ENCODE peak calls at places on chromosomes 5 and 9, in four cellular contexts. One of them, this sample, is unnamed.

GRCh38 chr5:91114658-91115057 is 268.5 kb downstream of the ARRDC3 start:
- DNase-seq in adrenal gland: no peak
- DNase-seq in Peyer's patch: no peak
- DNase-seq in endodermal cell: no peak
- DNase-seq in this sample: no peak

GRCh38 chr5:124460000-124460399 is 286.4 kb downstream of the ZNF608 start:
- DNase-seq in adrenal gland: no peak
- DNase-seq in Peyer's patch: no peak
- DNase-seq in endodermal cell: no peak
- DNase-seq in this sample: no peak

GRCh38 chr9:21174671-21175070 is 8.2 kb upstream of the IFNA21 start:
- DNase-seq in Peyer's patch: no peak
- DNase-seq in endodermal cell: no peak
- DNase-seq in adrenal gland: no peak
- DNase-seq in this sample: no peak

GRCh38 chr5:75668988-75669760 is 48.1 kb downstream of the POC5 start:
- DNase-seq in endodermal cell: no peak
- DNase-seq in adrenal gland: peak; percentile 83
- DNase-seq in Peyer's patch: peak; percentile 58
- DNase-seq in this sample: no peak

GRCh38 chr5:180343110-180343845 is 9.9 kb downstream of the GFPT2 start:
- DNase-seq in adrenal gland: no peak
- DNase-seq in Peyer's patch: no peak
- DNase-seq in endodermal cell: peak; percentile 78
- DNase-seq in this sample: no peak

GRCh38 chr5:73230264-73231244 is 57.6 kb downstream of the TMEM174 start:
- DNase-seq in endodermal cell: peak; percentile 81
- DNase-seq in adrenal gland: no peak
- DNase-seq in Peyer's patch: no peak
- DNase-seq in this sample: no peak

GRCh38 chr5:149464796-149465489 is 85.9 kb upstream of the IL17B start:
- DNase-seq in endodermal cell: no peak
- DNase-seq in Peyer's patch: peak; percentile 76
- DNase-seq in adrenal gland: peak; percentile 77
- DNase-seq in this sample: no peak

GRCh38 chr5:95621839-95622629 is 2.1 kb downstream of the GPR150 start:
- DNase-seq in Peyer's patch: no peak
- DNase-seq in adrenal gland: no peak
- DNase-seq in endodermal cell: no peak
- DNase-seq in this sample: no peak

GRCh38 chr5:107269256-107269655 is 401.5 kb downstream of the EFNA5 start:
- DNase-seq in adrenal gland: no peak
- DNase-seq in Peyer's patch: no peak
- DNase-seq in endodermal cell: peak; percentile 56
- DNase-seq in this sample: no peak

GRCh38 chr5:118545050-118545449 is 443.3 kb downstream of the DTWD2 start:
- DNase-seq in endodermal cell: no peak
- DNase-seq in Peyer's patch: no peak
- DNase-seq in adrenal gland: no peak
- DNase-seq in this sample: peak; percentile 56

GRCh38 chr9:105066265-105066865 is 138.4 kb upstream of the ABCA1 start:
- DNase-seq in Peyer's patch: no peak
- DNase-seq in adrenal gland: no peak
- DNase-seq in endodermal cell: no peak
- DNase-seq in this sample: no peak

GRCh38 chr5:62956597-62956996 is 378.0 kb downstream of the LRRC70 start:
- DNase-seq in adrenal gland: no peak
- DNase-seq in Peyer's patch: no peak
- DNase-seq in endodermal cell: no peak
- DNase-seq in this sample: no peak

GRCh38 chr9:79883073-79883645 is 311.4 kb downstream of the TLE4 start:
- DNase-seq in Peyer's patch: no peak
- DNase-seq in adrenal gland: no peak
- DNase-seq in endodermal cell: no peak
- DNase-seq in this sample: no peak

GRCh38 chr5:142151436-142152382 is 43.1 kb downstream of the NDFIP1 start:
- DNase-seq in adrenal gland: peak; percentile 49
- DNase-seq in Peyer's patch: no peak
- DNase-seq in endodermal cell: peak; percentile 72
- DNase-seq in this sample: peak; percentile 56

GRCh38 chr5:159522841-159523240 is 192.6 kb upstream of the IL12B start:
- DNase-seq in Peyer's patch: no peak
- DNase-seq in adrenal gland: no peak
- DNase-seq in endodermal cell: no peak
- DNase-seq in this sample: no peak

GRCh38 chr5:167602077-167602476 is 689.4 kb upstream of the WWC1 start:
- DNase-seq in Peyer's patch: no peak
- DNase-seq in adrenal gland: no peak
- DNase-seq in endodermal cell: no peak
- DNase-seq in this sample: no peak

GRCh38 chr9:70362952-70363351 is 51.5 kb downstream of the KLF9 start:
- DNase-seq in endodermal cell: no peak
- DNase-seq in adrenal gland: peak; percentile 75
- DNase-seq in Peyer's patch: no peak
- DNase-seq in this sample: no peak

GRCh38 chr5:78795757-78796156 is 147.2 kb upstream of the LHFPL2 start:
- DNase-seq in Peyer's patch: no peak
- DNase-seq in adrenal gland: no peak
- DNase-seq in endodermal cell: no peak
- DNase-seq in this sample: no peak

GRCh38 chr5:167816354-167816753 is 475.1 kb upstream of the WWC1 start:
- DNase-seq in adrenal gland: peak; percentile 17
- DNase-seq in Peyer's patch: no peak
- DNase-seq in endodermal cell: no peak
- DNase-seq in this sample: no peak

GRCh38 chr5:127001621-127002296 is 28.6 kb downstream of the MARCHF3 start:
- DNase-seq in Peyer's patch: no peak
- DNase-seq in adrenal gland: peak; percentile 46
- DNase-seq in endodermal cell: no peak
- DNase-seq in this sample: no peak

GRCh38 chr5:10556331-10556807 is 7.5 kb upstream of the ANKRD33B start:
- DNase-seq in Peyer's patch: no peak
- DNase-seq in adrenal gland: no peak
- DNase-seq in endodermal cell: peak; percentile 72
- DNase-seq in this sample: no peak

GRCh38 chr9:37676411-37676830 is 25.7 kb downstream of the FRMPD1 start:
- DNase-seq in Peyer's patch: no peak
- DNase-seq in endodermal cell: no peak
- DNase-seq in adrenal gland: no peak
- DNase-seq in this sample: peak; percentile 56

GRCh38 chr5:152560508-152561137 is 155.5 kb upstream of the NMUR2 start:
- DNase-seq in Peyer's patch: peak; percentile 50
- DNase-seq in adrenal gland: peak; percentile 60
- DNase-seq in endodermal cell: peak; percentile 91
- DNase-seq in this sample: peak; percentile 83

GRCh38 chr5:67350600-67351315 is 154.2 kb upstream of the CD180 start:
- DNase-seq in Peyer's patch: no peak
- DNase-seq in adrenal gland: no peak
- DNase-seq in endodermal cell: no peak
- DNase-seq in this sample: no peak

GRCh38 chr5:6729400-6730310 is 16.4 kb downstream of the TENT4A start:
- DNase-seq in Peyer's patch: peak; percentile 61
- DNase-seq in endodermal cell: no peak
- DNase-seq in adrenal gland: peak; percentile 42
- DNase-seq in this sample: peak; percentile 42

GRCh38 chr9:111186021-111186420 is 144.0 kb downstream of the OR2K2 start:
- DNase-seq in endodermal cell: no peak
- DNase-seq in adrenal gland: no peak
- DNase-seq in Peyer's patch: no peak
- DNase-seq in this sample: no peak

GRCh38 chr9:15873573-15874177 is 320.8 kb downstream of the CCDC171 start:
- DNase-seq in adrenal gland: no peak
- DNase-seq in endodermal cell: no peak
- DNase-seq in Peyer's patch: no peak
- DNase-seq in this sample: no peak

GRCh38 chr5:139131062-139131856 is 66.9 kb downstream of the SIL1 start:
- DNase-seq in adrenal gland: peak; percentile 83
- DNase-seq in endodermal cell: peak; percentile 72
- DNase-seq in Peyer's patch: no peak
- DNase-seq in this sample: no peak

GRCh38 chr5:19172926-19173425 is 815.0 kb downstream of the CDH18 start:
- DNase-seq in adrenal gland: peak; percentile 50
- DNase-seq in endodermal cell: no peak
- DNase-seq in Peyer's patch: no peak
- DNase-seq in this sample: no peak

GRCh38 chr5:53170748-53171349 is 61.3 kb upstream of the MOCS2 start:
- DNase-seq in adrenal gland: no peak
- DNase-seq in endodermal cell: peak; percentile 55
- DNase-seq in Peyer's patch: no peak
- DNase-seq in this sample: no peak

GRCh38 chr5:175718401-175719108 is 60.7 kb downstream of the HRH2 start:
- DNase-seq in adrenal gland: peak; percentile 38
- DNase-seq in Peyer's patch: peak; percentile 68
- DNase-seq in endodermal cell: peak; percentile 79
- DNase-seq in this sample: peak; percentile 53

GRCh38 chr5:96146675-96147074 is 185.0 kb upstream of the ELL2 start:
- DNase-seq in Peyer's patch: no peak
- DNase-seq in adrenal gland: no peak
- DNase-seq in endodermal cell: no peak
- DNase-seq in this sample: no peak

GRCh38 chr9:2524601-2525000 is 97.0 kb upstream of the VLDLR start:
- DNase-seq in Peyer's patch: no peak
- DNase-seq in adrenal gland: no peak
- DNase-seq in endodermal cell: no peak
- DNase-seq in this sample: no peak

GRCh38 chr9:33813712-33814641 is 3.0 kb upstream of the UBE2R2 start:
- DNase-seq in endodermal cell: no peak
- DNase-seq in adrenal gland: no peak
- DNase-seq in Peyer's patch: peak; percentile 61
- DNase-seq in this sample: no peak

GRCh38 chr5:125295405-125295872 is 549.0 kb upstream of the ZNF608 start:
- DNase-seq in adrenal gland: no peak
- DNase-seq in endodermal cell: no peak
- DNase-seq in Peyer's patch: no peak
- DNase-seq in this sample: no peak

GRCh38 chr5:151449288-151449687 is 1.9 kb downstream of the SLC36A1 start:
- DNase-seq in adrenal gland: no peak
- DNase-seq in endodermal cell: no peak
- DNase-seq in Peyer's patch: no peak
- DNase-seq in this sample: no peak

GRCh38 chr5:151450605-151451004 is 3.2 kb downstream of the SLC36A1 start:
- DNase-seq in Peyer's patch: no peak
- DNase-seq in endodermal cell: no peak
- DNase-seq in adrenal gland: no peak
- DNase-seq in this sample: no peak

GRCh38 chr5:151447174-151448037 is at the start of gene SLC36A1:
- DNase-seq in adrenal gland: peak; percentile 93
- DNase-seq in Peyer's patch: peak; percentile 96
- DNase-seq in endodermal cell: peak; percentile 99
- DNase-seq in this sample: peak; percentile 95

GRCh38 chr5:151449836-151450235 is 2.4 kb downstream of the SLC36A1 start:
- DNase-seq in endodermal cell: no peak
- DNase-seq in Peyer's patch: no peak
- DNase-seq in adrenal gland: no peak
- DNase-seq in this sample: no peak

GRCh38 chr5:151448038-151448985 is 909 bp downstream of the SLC36A1 start:
- DNase-seq in endodermal cell: peak; percentile 84
- DNase-seq in Peyer's patch: peak; percentile 60
- DNase-seq in adrenal gland: peak; percentile 20
- DNase-seq in this sample: peak; percentile 37
- TF ChIP-seq CTCF in endodermal cell: peak; percentile 53
- TF ChIP-seq CTCF in Peyer's patch: peak; percentile 3
- TF ChIP-seq CTCF in adrenal gland: no peak
- TF ChIP-seq CTCF in this sample: peak; percentile 37

GRCh38 chr5:177474845-177475562 is 1.6 kb upstream of the DBN1 start:
- DNase-seq in adrenal gland: no peak
- DNase-seq in endodermal cell: no peak
- DNase-seq in Peyer's patch: no peak
- DNase-seq in this sample: no peak

GRCh38 chr5:177475563-177476427 is 2.4 kb upstream of the DBN1 start:
- DNase-seq in Peyer's patch: no peak
- DNase-seq in adrenal gland: no peak
- DNase-seq in endodermal cell: no peak
- DNase-seq in this sample: no peak

GRCh38 chr5:177478711-177479646 is 5.5 kb upstream of the DBN1 start:
- DNase-seq in adrenal gland: peak; percentile 85
- DNase-seq in endodermal cell: peak; percentile 62
- DNase-seq in Peyer's patch: no peak
- DNase-seq in this sample: no peak

GRCh38 chr5:177477701-177478477 is 4.5 kb upstream of the DBN1 start:
- DNase-seq in endodermal cell: peak; percentile 63
- DNase-seq in Peyer's patch: no peak
- DNase-seq in adrenal gland: no peak
- DNase-seq in this sample: no peak

DNA sequence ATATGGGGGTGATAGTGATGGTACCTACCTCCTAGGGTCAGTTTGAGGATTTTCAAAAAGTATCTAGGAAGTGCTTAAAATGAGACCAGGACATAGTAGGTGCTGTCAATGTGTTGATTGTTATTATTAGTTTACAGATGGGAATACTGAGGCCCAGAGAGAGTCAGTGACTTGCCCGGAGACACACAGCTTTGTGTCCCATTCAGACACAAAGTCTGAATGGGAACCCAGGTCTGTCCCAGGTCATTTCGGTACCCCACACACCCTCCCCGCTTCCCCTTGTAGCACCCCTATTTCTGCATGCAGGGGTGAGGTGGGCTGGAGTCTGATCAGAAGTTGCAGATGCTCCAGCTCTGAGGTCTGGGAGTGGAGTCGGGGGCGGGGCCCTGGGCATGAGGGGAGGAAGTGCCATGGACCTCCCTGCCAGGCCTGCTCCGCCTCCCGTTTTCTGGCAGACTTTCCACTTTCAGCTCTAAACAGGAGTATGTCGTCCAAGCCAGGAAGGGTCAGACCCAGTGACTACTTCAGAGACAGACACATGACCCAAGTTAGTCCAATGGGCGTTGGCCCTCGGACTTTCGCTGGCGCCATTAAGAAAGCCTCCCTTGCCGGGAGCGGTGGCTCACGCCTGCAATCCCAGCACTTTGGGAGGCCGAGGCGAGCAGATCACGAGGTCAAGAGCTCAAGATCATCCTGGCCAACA is 3.2 kb upstream of the DBN1 start:
- DNase-seq in endodermal cell: peak; percentile 73
- DNase-seq in Peyer's patch: no peak
- DNase-seq in adrenal gland: peak; percentile 59
- DNase-seq in this sample: no peak
- H3K27ac ChIP-seq in endodermal cell: no peak overlapping the region
- H3K27ac ChIP-seq in Peyer's patch: peak overlapping the region; percentile 35
- H3K27ac ChIP-seq in adrenal gland: no peak overlapping the region
- H3K27ac ChIP-seq in this sample: no peak overlapping the region

GRCh38 chr5:8984386-8984785 is 561.5 kb downstream of the SEMA5A start:
- DNase-seq in Peyer's patch: no peak
- DNase-seq in adrenal gland: no peak
- DNase-seq in endodermal cell: no peak
- DNase-seq in this sample: no peak
- H3K9me3 ChIP-seq in Peyer's patch: no peaks in the 10 kb centered on the region
- H3K9me3 ChIP-seq in adrenal gland: no peaks in the 10 kb centered on the region
- H3K9me3 ChIP-seq in endodermal cell: no peaks in the 10 kb centered on the region
- H3K9me3 ChIP-seq in this sample: no peaks in the 10 kb centered on the region

GRCh38 chr5:137605377-137605776 is 106.3 kb upstream of the SPOCK1 start:
- DNase-seq in adrenal gland: no peak
- DNase-seq in endodermal cell: peak; percentile 47
- DNase-seq in Peyer's patch: no peak
- DNase-seq in this sample: no peak
- TF ChIP-seq CTCF in adrenal gland: no peak
- TF ChIP-seq CTCF in endodermal cell: peak; percentile 57
- TF ChIP-seq CTCF in Peyer's patch: no peak
- TF ChIP-seq CTCF in this sample: no peak

This sample was measured in WERI-Rb-1.